ENCODE peak calls at places on chromosomes 16 and 17, in eight cellular contexts. X is stimulated activated CD4-positive, alpha-beta T cell treated with anti-CD3 and anti-CD28 coated beads, Interleukin-12 subunit alpha, Interleukin-12 subunit beta, amount 100 ng/mL, for 4 hours; C is activated T-helper 1 cell treated with Interleukin-2 at 50 U/mL for 16 hours; S is fibroblast of the conjunctiva; H is endothelial cell; M is nephron progenitor cell; J is esophagus squamous epithelium; Q is NCI-H226. L is an unnamed sample.

GRCh38 chr16:566475-567361 is at the start of gene NHLRC4:
- DNase-seq in S (peak; percentile 49), X (peak; percentile 33), J (no peak), H (peak; percentile 40), C (peak; percentile 26), M (peak; percentile 68), Q (peak; percentile 59), L (peak; percentile 15)

GRCh38 chr17:3532106-3532858 is 25.3 kb downstream of the TRPV3 start:
- DNase-seq in X (no peak), M (no peak), C (no peak), Q (no peak), J (no peak), S (no peak), H (no peak), L (no peak)

GRCh38 chr17:17509601-17510425 is 13.6 kb upstream of the RASD1 start:
- DNase-seq in C (no peak), X (no peak), S (no peak), Q (no peak), H (no peak), J (no peak), M (no peak), L (no peak)

GRCh38 chr16:67181346-67181745 is 2.4 kb downstream of the MATCAP1 start:
- DNase-seq in S (peak; percentile 67), M (no peak), Q (peak; percentile 82), J (no peak), C (no peak), X (no peak), H (no peak), L (no peak)

GRCh38 chr16:66204761-66205160 is 161.7 kb upstream of the CDH5 start:
- DNase-seq in H (no peak), C (no peak), M (no peak), J (no peak), Q (peak; percentile 69), X (no peak), S (peak; percentile 27), L (no peak)

GRCh38 chr17:15954222-15954621 is 9.3 kb downstream of the ADORA2B start:
- DNase-seq in J (no peak), C (no peak), X (no peak), M (no peak), Q (peak; percentile 95), H (no peak), S (peak; percentile 35), L (peak; percentile 93)

GRCh38 chr17:17727111-17727659 is 45.9 kb downstream of the RAI1 start:
- DNase-seq in X (no peak), M (no peak), C (no peak), S (no peak), Q (no peak), H (no peak), J (no peak), L (no peak)

GRCh38 chr17:8087942-8088230 is 370 bp upstream of the ALOX12B start:
- DNase-seq in J (no peak), S (no peak), X (no peak), Q (no peak), H (no peak), C (no peak), M (no peak), L (no peak)

GRCh38 chr16:67661101-67661661 is 421 bp downstream of the PARD6A start:
- DNase-seq in C (no peak), M (peak; percentile 55), S (no peak), X (no peak), H (peak; percentile 48), Q (peak; percentile 17), J (no peak), L (peak; percentile 63)

GRCh38 chr17:46983782-46984181 is 4.7 kb upstream of the RPRML start:
- DNase-seq in S (no peak), Q (no peak), H (no peak), C (no peak), J (no peak), M (no peak), X (no peak), L (no peak)

GRCh38 chr17:7555320-7555948 is 3.1 kb upstream of the TNFSF13 start:
- DNase-seq in S (no peak), C (no peak), M (no peak), X (no peak), Q (no peak), H (no peak), J (no peak), L (no peak)

GRCh38 chr16:24789881-24790280 is 55.9 kb upstream of the SLC5A11 start:
- DNase-seq in X (no peak), C (no peak), Q (no peak), H (no peak), M (no peak), J (no peak), S (no peak), L (no peak)

GRCh38 chr16:66662445-66663194 is 33.9 kb downstream of the CMTM4 start:
- DNase-seq in S (no peak), Q (no peak), H (no peak), X (no peak), J (no peak), C (no peak), M (no peak), L (peak; percentile 55)

GRCh38 chr17:29929006-29929543 is 953 bp downstream of the SSH2 start:
- DNase-seq in M (peak; percentile 36), S (no peak), H (peak; percentile 17), X (no peak), Q (no peak), C (no peak), J (no peak), L (no peak)

GRCh38 chr16:77868478-77868877 is 80.1 kb downstream of the VAT1L start:
- DNase-seq in S (no peak), H (no peak), Q (no peak), J (no peak), X (no peak), M (no peak), C (no peak), L (no peak)

GRCh38 chr17:14301279-14301760 is 439 bp downstream of the HS3ST3B1 start:
- DNase-seq in H (peak; percentile 33), M (no peak), J (no peak), C (no peak), Q (no peak), X (peak; percentile 41), S (no peak), L (no peak)

GRCh38 chr17:1455291-1455747 is 713 bp downstream of the CRK start:
- DNase-seq in J (no peak), X (peak; percentile 21), Q (peak; percentile 50), C (peak; percentile 11), H (peak; percentile 68), M (peak; percentile 58), S (peak; percentile 45), L (peak; percentile 70)

GRCh38 chr17:16439303-16439791 is 24.0 kb downstream of the TRPV2 start:
- DNase-seq in M (no peak), C (no peak), S (no peak), J (no peak), Q (no peak), X (peak; percentile 28), H (no peak), L (peak; percentile 35)

GRCh38 chr17:6913608-6914443 is 82.0 kb upstream of the ALOX12 start:
- DNase-seq in Q (peak; percentile 12), X (peak; percentile 77), M (peak; percentile 83), H (peak; percentile 73), J (no peak), S (peak; percentile 43), C (peak; percentile 40), L (peak; percentile 34)

GRCh38 chr17:14805348-14805747 is 459.8 kb downstream of the PMP22 start:
- DNase-seq in S (no peak), M (no peak), Q (no peak), X (no peak), H (no peak), C (no peak), J (no peak), L (no peak)

GRCh38 chr17:65556014-65556909 is 5.2 kb downstream of the AXIN2 start:
- DNase-seq in H (peak; percentile 84), X (peak; percentile 96), J (no peak), S (no peak), C (peak; percentile 77), M (peak; percentile 95), Q (peak; percentile 25), L (peak; percentile 89)

GRCh38 chr17:31053076-31053475 is 41.7 kb upstream of the NF1 start:
- DNase-seq in S (no peak), Q (no peak), M (no peak), C (no peak), X (no peak), J (no peak), H (no peak), L (no peak)

GRCh38 chr17:9905078-9905415 is at the start of gene RCVRN:
- DNase-seq in H (no peak), C (no peak), J (no peak), X (no peak), S (no peak), Q (no peak), M (no peak), L (no peak)

GRCh38 chr16:48517493-48517892 is 92.5 kb downstream of the N4BP1 start:
- DNase-seq in J (no peak), C (no peak), M (no peak), S (no peak), X (no peak), H (no peak), Q (no peak), L (no peak)

GRCh38 chr17:31174215-31174614 is 79.4 kb downstream of the NF1 start:
- DNase-seq in Q (no peak), X (no peak), C (no peak), J (no peak), M (no peak), H (no peak), S (no peak), L (no peak)

GRCh38 chr16:78563905-78564304 is 464.5 kb downstream of the WWOX start:
- DNase-seq in C (no peak), S (no peak), Q (no peak), X (no peak), M (no peak), J (no peak), H (no peak), L (no peak)

GRCh38 chr17:2041561-2042354 is at the start of gene OVCA2:
- DNase-seq in Q (peak; percentile 85), J (peak; percentile 55), X (peak; percentile 98), S (peak; percentile 90), M (peak; percentile 97), C (peak; percentile 97), H (peak; percentile 95), L (peak; percentile 99)

GRCh38 chr16:79042886-79043285 is 557.7 kb downstream of the MAF start:
- DNase-seq in X (peak; percentile 10), H (no peak), J (no peak), C (no peak), M (no peak), Q (no peak), S (no peak), L (no peak)

GRCh38 chr17:69690531-69690930 is 276.0 kb downstream of the MAP2K6 start:
- DNase-seq in J (no peak), Q (no peak), H (no peak), S (no peak), M (no peak), X (no peak), C (no peak), L (no peak)

GRCh38 chr17:81489986-81490598 is 22.5 kb downstream of the ACTG1 start:
- DNase-seq in J (no peak), S (no peak), Q (no peak), M (no peak), X (no peak), H (no peak), C (no peak), L (no peak)

GRCh38 chr17:45160505-45161287 is 979 bp upstream of the HEXIM2 start:
- DNase-seq in Q (peak; percentile 62), S (no peak), M (peak; percentile 83), C (peak; percentile 45), H (peak; percentile 78), X (peak; percentile 60), J (no peak), L (peak; percentile 30)

GRCh38 chr17:74711058-74711824 is 1.5 kb downstream of the CD300LF start:
- DNase-seq in M (no peak), Q (no peak), C (no peak), H (no peak), S (no peak), J (no peak), X (no peak), L (no peak)

GRCh38 chr16:22934786-22935185 is 120.8 kb downstream of the HS3ST2 start:
- DNase-seq in J (no peak), H (no peak), M (no peak), S (no peak), X (no peak), Q (no peak), C (no peak), L (no peak)

GRCh38 chr17:57001541-57001940 is 23.6 kb downstream of the SCPEP1 start:
- DNase-seq in J (no peak), C (no peak), S (no peak), H (no peak), M (no peak), Q (no peak), X (no peak), L (no peak)